ENCODE peak calls at places on chromosomes 3 and 15, in nine cellular contexts. I, S, Y, N, H, O, G, P and F are unnamed samples.

GRCh38 chr3:40505599-40506462 is at the start of gene ZNF620:
- DNase-seq in I (peak), S (peak), Y (peak), N (peak), H (peak), O (peak), G (peak), P (peak), F (peak)

GRCh38 chr3:140343709-140344417 is 334.0 kb upstream of the TRIM42 start:
- DNase-seq in I (no peak), S (no peak), Y (no peak), N (no peak), H (no peak), O (no peak), G (no peak), P (no peak), F (no peak)

GRCh38 chr3:79767194-79767952 is 425 bp downstream of the ROBO1 start:
- DNase-seq in I (no peak), S (no peak), Y (peak), N (no peak), H (peak), O (peak), G (no peak), P (no peak), F (no peak)

GRCh38 chr3:111473550-111473949 is 68.4 kb upstream of the CD96 start:
- DNase-seq in I (no peak), S (no peak), Y (peak), N (no peak), H (peak), O (no peak), G (no peak), P (no peak), F (no peak)

GRCh38 chr3:30858894-30859389 is 35.5 kb downstream of the GADL1 start:
- DNase-seq in I (no peak), S (no peak), Y (no peak), N (no peak), H (no peak), O (no peak), G (no peak), P (no peak), F (no peak)

GRCh38 chr3:73576995-73577394 is 47.7 kb downstream of the PDZRN3 start:
- DNase-seq in I (no peak), S (no peak), Y (no peak), N (no peak), H (no peak), O (no peak), G (no peak), P (no peak), F (no peak)

GRCh38 chr3:12143949-12144504 is 14.7 kb downstream of the TIMP4 start:
- DNase-seq in I (no peak), S (peak), Y (no peak), N (no peak), H (peak), O (no peak), G (peak), P (no peak), F (peak)

GRCh38 chr3:11476814-11477213 is 166.9 kb downstream of the VGLL4 start:
- DNase-seq in I (no peak), S (no peak), Y (no peak), N (peak), H (no peak), O (peak), G (no peak), P (no peak), F (no peak)

GRCh38 chr15:52336530-52336929 is 40.9 kb upstream of the MYO5C start:
- DNase-seq in I (no peak), S (no peak), Y (no peak), N (no peak), H (no peak), O (no peak), G (no peak), P (no peak), F (no peak)

GRCh38 chr3:54309601-54310000 is 187.2 kb downstream of the CACNA2D3 start:
- DNase-seq in I (no peak), S (no peak), Y (no peak), N (no peak), H (no peak), O (no peak), G (no peak), P (no peak), F (no peak)

GRCh38 chr3:113035387-113035982 is 44.7 kb downstream of the GTPBP8 start:
- DNase-seq in I (peak), S (no peak), Y (peak), N (peak), H (peak), O (peak), G (no peak), P (no peak), F (peak)

GRCh38 chr3:170826047-170826446 is 43.9 kb downstream of the RPL22L1 start:
- DNase-seq in I (no peak), S (no peak), Y (no peak), N (no peak), H (no peak), O (no peak), G (no peak), P (no peak), F (no peak)

GRCh38 chr3:4520013-4520881 is 27.1 kb downstream of the ITPR1 start:
- DNase-seq in I (no peak), S (no peak), Y (no peak), N (no peak), H (no peak), O (no peak), G (no peak), P (no peak), F (no peak)

GRCh38 chr3:121477589-121477988 is 68.2 kb downstream of the POLQ start:
- DNase-seq in I (no peak), S (no peak), Y (no peak), N (no peak), H (peak), O (no peak), G (no peak), P (no peak), F (peak)

GRCh38 chr3:168467085-168467714 is 371.5 kb upstream of the GOLIM4 start:
- DNase-seq in I (no peak), S (no peak), Y (no peak), N (no peak), H (peak), O (no peak), G (no peak), P (no peak), F (peak)

GRCh38 chr3:169085827-169086226 is 577.7 kb downstream of the MECOM start:
- DNase-seq in I (no peak), S (no peak), Y (no peak), N (no peak), H (peak), O (no peak), G (no peak), P (no peak), F (peak)

GRCh38 chr15:31352911-31353811 is 26.5 kb downstream of the KLF13 start:
- DNase-seq in I (peak), S (peak), Y (no peak), N (no peak), H (peak), O (no peak), G (peak), P (no peak), F (peak)

GRCh38 chr3:141477224-141477623 is 9.6 kb upstream of the RASA2 start:
- DNase-seq in I (no peak), S (no peak), Y (no peak), N (no peak), H (peak), O (no peak), G (no peak), P (no peak), F (peak)

GRCh38 chr3:148791296-148791695 is 36.3 kb upstream of the CPB1 start:
- DNase-seq in I (no peak), S (no peak), Y (no peak), N (no peak), H (no peak), O (no peak), G (no peak), P (no peak), F (no peak)

GRCh38 chr3:52769786-52770445 is 824 bp downstream of the NEK4 start:
- DNase-seq in I (no peak), S (no peak), Y (no peak), N (no peak), H (peak), O (no peak), G (no peak), P (no peak), F (peak)

GRCh38 chr3:119810018-119810435 is 28.1 kb downstream of the NR1I2 start:
- DNase-seq in I (no peak), S (no peak), Y (no peak), N (peak), H (peak), O (no peak), G (peak), P (no peak), F (peak)

GRCh38 chr3:182473191-182473710 is 320.1 kb upstream of the ATP11B start:
- DNase-seq in I (no peak), S (no peak), Y (no peak), N (no peak), H (no peak), O (no peak), G (no peak), P (no peak), F (no peak)

GRCh38 chr3:50603261-50604109 is 8.1 kb downstream of the CISH start:
- DNase-seq in I (no peak), S (no peak), Y (no peak), N (no peak), H (no peak), O (no peak), G (no peak), P (no peak), F (no peak)

GRCh38 chr3:15325228-15325627 is 7.2 kb downstream of the SH3BP5 start:
- DNase-seq in I (no peak), S (no peak), Y (no peak), N (no peak), H (peak), O (no peak), G (no peak), P (no peak), F (peak)

GRCh38 chr3:90015688-90016356 is 908.4 kb downstream of the EPHA3 start:
- DNase-seq in I (no peak), S (no peak), Y (peak), N (no peak), H (peak), O (no peak), G (no peak), P (no peak), F (no peak)

GRCh38 chr15:81859737-81860516 is 185.9 kb downstream of the MEX3B start:
- DNase-seq in I (no peak), S (no peak), Y (no peak), N (no peak), H (no peak), O (peak), G (no peak), P (no peak), F (no peak)

GRCh38 chr3:56869157-56869889 is 67.6 kb upstream of the ARHGEF3 start:
- DNase-seq in I (no peak), S (no peak), Y (no peak), N (no peak), H (no peak), O (no peak), G (no peak), P (no peak), F (no peak)

GRCh38 chr3:69751118-69751517 is 11.9 kb downstream of the MITF start:
- DNase-seq in I (no peak), S (no peak), Y (no peak), N (no peak), H (no peak), O (no peak), G (no peak), P (no peak), F (no peak)

GRCh38 chr3:194346621-194347020 is 4.5 kb downstream of the CPN2 start:
- DNase-seq in I (no peak), S (no peak), Y (no peak), N (no peak), H (no peak), O (no peak), G (no peak), P (no peak), F (peak)

GRCh38 chr3:48962939-48963338 is 27.1 kb upstream of the P4HTM start:
- DNase-seq in I (no peak), S (no peak), Y (no peak), N (no peak), H (no peak), O (no peak), G (no peak), P (no peak), F (no peak)